ENCODE peak calls at places on chromosomes 13 and 19, in eight cellular contexts. One of them, this sample, is unnamed.

GRCh38 chr19:54209058-54209747 is 8.5 kb downstream of the RPS9 start:
- DNase-seq in tibial nerve: no peak
- DNase-seq in heart left ventricle: no peak
- DNase-seq in transverse colon: no peak
- DNase-seq in uterus: no peak
- DNase-seq in A549: peak
- DNase-seq in testis: no peak
- DNase-seq in breast epithelium: no peak
- DNase-seq in this sample: peak

GRCh38 chr19:50329146-50329925 is at the start of gene KCNC3:
- DNase-seq in A549: peak
- DNase-seq in testis: peak
- DNase-seq in transverse colon: peak
- DNase-seq in heart left ventricle: peak
- DNase-seq in breast epithelium: peak
- DNase-seq in tibial nerve: peak
- DNase-seq in uterus: peak
- DNase-seq in this sample: peak

GRCh38 chr13:75636339-75637095 is 387 bp downstream of the LMO7 start:
- DNase-seq in breast epithelium: no peak
- DNase-seq in A549: no peak
- DNase-seq in testis: no peak
- DNase-seq in tibial nerve: no peak
- DNase-seq in heart left ventricle: no peak
- DNase-seq in transverse colon: peak
- DNase-seq in uterus: peak
- DNase-seq in this sample: peak

GRCh38 chr13:41018583-41018909 is 570 bp downstream of the ELF1 start:
- DNase-seq in A549: no peak
- DNase-seq in breast epithelium: no peak
- DNase-seq in transverse colon: no peak
- DNase-seq in heart left ventricle: no peak
- DNase-seq in testis: no peak
- DNase-seq in uterus: no peak
- DNase-seq in tibial nerve: no peak
- DNase-seq in this sample: no peak

GRCh38 chr13:50989476-50989875 is 79.9 kb downstream of the RNASEH2B start:
- DNase-seq in breast epithelium: no peak
- DNase-seq in heart left ventricle: no peak
- DNase-seq in A549: peak
- DNase-seq in uterus: peak
- DNase-seq in testis: peak
- DNase-seq in transverse colon: no peak
- DNase-seq in tibial nerve: peak
- DNase-seq in this sample: no peak

GRCh38 chr19:23762884-23763711 is 4.4 kb upstream of the ZNF681 start:
- DNase-seq in transverse colon: peak
- DNase-seq in breast epithelium: peak
- DNase-seq in uterus: peak
- DNase-seq in testis: peak
- DNase-seq in A549: no peak
- DNase-seq in tibial nerve: peak
- DNase-seq in heart left ventricle: peak
- DNase-seq in this sample: no peak

GRCh38 chr13:88887045-88887662 is 1216.0 kb downstream of the SLITRK5 start:
- DNase-seq in A549: no peak
- DNase-seq in heart left ventricle: no peak
- DNase-seq in tibial nerve: no peak
- DNase-seq in transverse colon: no peak
- DNase-seq in breast epithelium: no peak
- DNase-seq in uterus: no peak
- DNase-seq in testis: no peak
- DNase-seq in this sample: no peak

GRCh38 chr19:41541990-41542584 is 33.9 kb upstream of the CEACAM21 start:
- DNase-seq in transverse colon: peak
- DNase-seq in testis: peak
- DNase-seq in A549: peak
- DNase-seq in uterus: no peak
- DNase-seq in heart left ventricle: peak
- DNase-seq in breast epithelium: no peak
- DNase-seq in tibial nerve: peak
- DNase-seq in this sample: no peak

GRCh38 chr13:114017028-114017630 is 43.3 kb upstream of the C13orf46 start:
- DNase-seq in breast epithelium: no peak
- DNase-seq in testis: no peak
- DNase-seq in transverse colon: no peak
- DNase-seq in heart left ventricle: no peak
- DNase-seq in tibial nerve: no peak
- DNase-seq in A549: no peak
- DNase-seq in uterus: no peak
- DNase-seq in this sample: no peak

GRCh38 chr19:45981350-45981749 is 7.7 kb upstream of the NOVA2 start:
- DNase-seq in breast epithelium: no peak
- DNase-seq in transverse colon: no peak
- DNase-seq in A549: no peak
- DNase-seq in tibial nerve: no peak
- DNase-seq in heart left ventricle: no peak
- DNase-seq in testis: no peak
- DNase-seq in uterus: no peak
- DNase-seq in this sample: no peak

GRCh38 chr13:51148223-51148951 is 37.3 kb upstream of the C13orf42 start:
- DNase-seq in uterus: no peak
- DNase-seq in heart left ventricle: no peak
- DNase-seq in transverse colon: no peak
- DNase-seq in tibial nerve: no peak
- DNase-seq in testis: no peak
- DNase-seq in A549: no peak
- DNase-seq in breast epithelium: no peak
- DNase-seq in this sample: no peak

GRCh38 chr19:2624537-2625091 is 77.9 kb downstream of the GNG7 start:
- DNase-seq in transverse colon: no peak
- DNase-seq in breast epithelium: peak
- DNase-seq in testis: peak
- DNase-seq in tibial nerve: no peak
- DNase-seq in heart left ventricle: peak
- DNase-seq in A549: no peak
- DNase-seq in uterus: no peak
- DNase-seq in this sample: peak

GRCh38 chr13:44388427-44388826 is 14.8 kb downstream of the SERP2 start:
- DNase-seq in A549: no peak
- DNase-seq in tibial nerve: no peak
- DNase-seq in breast epithelium: no peak
- DNase-seq in uterus: no peak
- DNase-seq in transverse colon: no peak
- DNase-seq in testis: peak
- DNase-seq in heart left ventricle: peak
- DNase-seq in this sample: no peak

GRCh38 chr19:29001922-29002247 is 211.1 kb downstream of the UQCRFS1 start:
- DNase-seq in tibial nerve: no peak
- DNase-seq in uterus: no peak
- DNase-seq in breast epithelium: no peak
- DNase-seq in testis: peak
- DNase-seq in transverse colon: no peak
- DNase-seq in A549: no peak
- DNase-seq in heart left ventricle: no peak
- DNase-seq in this sample: no peak

GRCh38 chr13:75635621-75636338 is at the start of gene LMO7:
- DNase-seq in tibial nerve: peak
- DNase-seq in transverse colon: peak
- DNase-seq in heart left ventricle: peak
- DNase-seq in breast epithelium: peak
- DNase-seq in testis: peak
- DNase-seq in A549: peak
- DNase-seq in uterus: no peak
- DNase-seq in this sample: peak

GRCh38 chr19:5434970-5435641 is 20.1 kb upstream of the ZNRF4 start:
- DNase-seq in A549: peak
- DNase-seq in transverse colon: no peak
- DNase-seq in testis: no peak
- DNase-seq in breast epithelium: no peak
- DNase-seq in uterus: no peak
- DNase-seq in tibial nerve: no peak
- DNase-seq in heart left ventricle: no peak
- DNase-seq in this sample: peak

GRCh38 chr19:33505168-33505567 is 16.4 kb downstream of the PEPD start:
- DNase-seq in testis: no peak
- DNase-seq in breast epithelium: no peak
- DNase-seq in tibial nerve: no peak
- DNase-seq in A549: no peak
- DNase-seq in transverse colon: no peak
- DNase-seq in heart left ventricle: no peak
- DNase-seq in uterus: no peak
- DNase-seq in this sample: no peak

DNA sequence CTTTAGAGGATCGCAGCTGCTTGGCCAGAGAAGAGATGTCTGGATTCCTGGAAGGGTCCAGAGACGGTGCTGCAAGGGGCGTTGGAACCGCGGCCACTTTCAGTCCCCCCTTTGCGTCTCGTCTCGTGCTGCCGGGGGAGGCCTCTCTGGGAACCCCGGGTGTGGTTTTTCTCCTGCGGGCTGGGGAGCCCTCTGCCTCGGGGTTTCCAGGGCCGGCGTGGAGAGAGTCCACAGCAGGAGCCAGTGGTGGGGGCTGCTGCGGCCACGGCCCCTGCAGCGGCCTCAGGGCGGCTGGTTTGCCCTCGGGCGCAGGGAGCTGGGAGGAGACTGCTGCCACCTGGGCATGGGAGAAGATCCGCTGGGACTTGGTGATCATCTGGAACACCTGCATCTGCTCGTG is 28.5 kb downstream of the ZNF541 start:
- DNase-seq in tibial nerve: no peak
- DNase-seq in testis: no peak
- DNase-seq in uterus: no peak
- DNase-seq in A549: no peak
- DNase-seq in transverse colon: no peak
- DNase-seq in heart left ventricle: no peak
- DNase-seq in breast epithelium: no peak
- DNase-seq in this sample: no peak
- TF ChIP-seq POLR2A in tibial nerve: no peak
- TF ChIP-seq POLR2A in testis: no peak
- TF ChIP-seq POLR2A in uterus: no peak
- TF ChIP-seq POLR2A in A549: no peak
- TF ChIP-seq POLR2A in transverse colon: no peak
- TF ChIP-seq POLR2A in heart left ventricle: no peak
- TF ChIP-seq POLR2A in breast epithelium: no peak
- TF ChIP-seq POLR2A in this sample: no peak

DNA sequence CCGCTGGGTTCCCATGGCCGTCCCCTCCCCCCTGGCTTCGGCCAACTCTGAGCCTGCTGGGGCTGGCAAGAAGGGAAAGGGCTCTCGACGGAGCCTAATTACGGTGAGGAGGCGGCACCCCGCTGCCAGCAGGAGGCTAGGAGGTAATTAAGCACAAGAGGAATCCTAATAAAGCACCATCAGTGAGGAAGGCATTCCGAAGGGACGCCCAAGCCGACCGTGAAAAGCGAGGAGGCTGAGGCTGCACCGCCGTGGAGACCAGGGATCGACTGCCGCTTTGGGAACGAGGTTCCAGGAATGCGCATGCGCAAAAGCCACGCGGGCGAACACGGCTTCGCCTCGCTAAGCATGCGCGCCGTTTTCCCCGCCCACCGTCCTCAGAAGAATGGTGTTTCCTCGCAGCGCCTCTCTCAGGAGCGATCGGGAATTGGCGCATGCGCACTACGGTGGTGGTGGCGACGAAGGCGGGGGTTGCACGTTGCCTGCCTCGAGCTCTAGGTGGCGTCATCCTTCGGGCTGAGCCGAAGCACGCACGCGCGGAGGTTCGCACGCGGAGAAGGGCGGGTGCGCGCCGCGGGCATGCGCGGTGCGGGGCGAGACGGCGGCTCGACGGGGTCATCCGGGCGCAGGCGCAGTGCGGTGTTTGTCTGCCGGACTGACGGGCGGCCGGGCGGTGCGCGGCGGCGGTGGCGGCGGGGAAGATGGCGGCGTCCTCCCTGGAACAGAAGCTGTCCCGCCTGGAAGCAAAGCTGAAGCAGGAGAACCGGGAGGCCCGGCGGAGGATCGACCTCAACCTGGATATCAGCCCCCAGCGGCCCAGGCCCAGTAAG is at the start of gene MAP2K7:
- DNase-seq in tibial nerve: peak
- DNase-seq in testis: peak
- DNase-seq in transverse colon: peak
- DNase-seq in heart left ventricle: peak
- DNase-seq in A549: peak
- DNase-seq in uterus: peak
- DNase-seq in breast epithelium: peak
- DNase-seq in this sample: peak
- TF ChIP-seq POLR2A in tibial nerve: peak
- TF ChIP-seq POLR2A in testis: peak
- TF ChIP-seq POLR2A in transverse colon: peak
- TF ChIP-seq POLR2A in heart left ventricle: peak
- TF ChIP-seq POLR2A in A549: peak
- TF ChIP-seq POLR2A in uterus: peak
- TF ChIP-seq POLR2A in breast epithelium: peak
- TF ChIP-seq POLR2A in this sample: peak

GRCh38 chr19:47755065-47755761 is 9.9 kb downstream of the NOP53 start:
- DNase-seq in tibial nerve: no peak
- DNase-seq in testis: no peak
- DNase-seq in transverse colon: no peak
- DNase-seq in A549: no peak
- DNase-seq in heart left ventricle: no peak
- DNase-seq in breast epithelium: no peak
- DNase-seq in uterus: no peak
- DNase-seq in this sample: no peak
- TF ChIP-seq POLR2A in tibial nerve: no peak
- TF ChIP-seq POLR2A in testis: no peak
- TF ChIP-seq POLR2A in transverse colon: no peak
- TF ChIP-seq POLR2A in A549: no peak
- TF ChIP-seq POLR2A in heart left ventricle: no peak
- TF ChIP-seq POLR2A in breast epithelium: no peak
- TF ChIP-seq POLR2A in uterus: no peak
- TF ChIP-seq POLR2A in this sample: no peak

DNA sequence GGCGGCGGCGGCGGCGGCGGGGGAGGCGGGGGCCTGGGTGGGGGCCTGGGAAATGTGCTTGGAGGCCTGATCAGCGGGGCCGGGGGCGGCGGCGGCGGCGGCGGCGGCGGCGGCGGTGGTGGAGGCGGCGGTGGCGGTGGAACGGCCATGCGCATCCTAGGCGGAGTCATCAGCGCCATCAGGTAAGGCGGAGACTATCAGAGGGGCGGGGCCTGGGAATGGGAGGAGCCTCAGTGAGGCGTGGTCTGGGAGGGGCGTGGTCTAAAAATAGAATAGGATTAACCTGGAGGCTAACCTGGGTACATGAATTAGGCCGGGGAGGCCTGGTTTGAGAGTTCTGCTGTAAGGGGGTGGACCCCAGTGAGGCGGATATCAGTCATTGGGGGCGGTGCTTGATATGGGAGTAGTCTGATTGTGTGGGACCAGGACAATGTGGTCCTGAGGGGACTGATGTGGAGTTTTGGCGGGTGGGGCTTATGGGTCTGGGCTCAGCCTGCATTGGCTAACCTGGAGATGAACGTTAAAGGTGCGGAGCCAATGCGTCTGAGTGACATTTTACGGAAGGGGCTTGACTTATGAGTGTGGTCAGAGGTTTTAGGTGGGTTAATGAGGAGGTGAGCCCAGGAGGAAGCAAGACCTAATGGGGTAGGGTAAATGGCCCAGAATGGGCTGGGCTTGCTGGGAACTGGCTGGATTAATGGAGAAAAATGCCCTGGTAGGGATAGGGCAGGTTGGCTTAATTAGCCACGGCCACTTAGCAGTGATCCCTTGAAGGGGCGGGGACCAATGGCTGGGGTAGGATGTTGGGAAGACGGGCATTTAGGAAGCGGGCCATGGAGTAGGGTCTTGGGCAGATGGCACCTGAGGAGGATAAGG is 1.4 kb downstream of the CAPNS1 start:
- DNase-seq in uterus: peak
- DNase-seq in transverse colon: peak
- DNase-seq in heart left ventricle: peak
- DNase-seq in breast epithelium: peak
- DNase-seq in A549: peak
- DNase-seq in tibial nerve: peak
- DNase-seq in testis: peak
- DNase-seq in this sample: peak
- TF ChIP-seq POLR2A in uterus: peak
- TF ChIP-seq POLR2A in transverse colon: peak
- TF ChIP-seq POLR2A in heart left ventricle: peak
- TF ChIP-seq POLR2A in breast epithelium: no peak
- TF ChIP-seq POLR2A in A549: peak
- TF ChIP-seq POLR2A in tibial nerve: peak
- TF ChIP-seq POLR2A in testis: peak
- TF ChIP-seq POLR2A in this sample: peak